ENCODE peak calls at places on chromosomes 6 and 20, in nine cellular contexts. Q is GM13977; C is ACHN; N is stimulated activated CD4-positive, alpha-beta T cell treated with anti-CD3 and anti-CD28 coated beads, Interleukin-12 subunit alpha, Interleukin-12 subunit beta, amount 100 ng/mL, for 4 hours; O is NCI-H524; W is mesothelial cell of epicardium; M is foreskin fibroblast; D is cerebellar cortex; U is Panc1. B is an unnamed sample.

GRCh38 chr6:99016355-99016754 is 68.6 kb upstream of the FBXL4 start:
- DNase-seq in Q (no peak), C (peak; percentile 10), N (no peak), O (no peak), W (no peak), M (no peak), D (no peak), U (no peak), B (no peak)

GRCh38 chr6:168093071-168093505 is 14.1 kb upstream of the FRMD1 start:
- DNase-seq in Q (no peak), C (no peak), N (no peak), O (no peak), W (no peak), M (no peak), D (no peak), U (no peak), B (no peak)

GRCh38 chr6:63689421-63689820 is 53.8 kb downstream of the PHF3 start:
- DNase-seq in Q (no peak), C (peak; percentile 2), N (no peak), O (no peak), W (no peak), M (no peak), D (no peak), U (no peak), B (no peak)

GRCh38 chr20:24986436-24987015 is 6.0 kb downstream of the APMAP start:
- DNase-seq in Q (no peak), C (no peak), N (no peak), O (no peak), W (no peak), M (no peak), D (peak; percentile 62), U (no peak), B (no peak)

GRCh38 chr20:61830956-61831355 is 234.7 kb downstream of the TAF4 start:
- DNase-seq in Q (no peak), C (no peak), N (no peak), O (no peak), W (no peak), M (no peak), D (no peak), U (no peak), B (no peak)

GRCh38 chr6:39251406-39251805 is 22.1 kb upstream of the KCNK5 start:
- DNase-seq in Q (no peak), C (no peak), N (no peak), O (peak; percentile 30), W (no peak), M (no peak), D (no peak), U (no peak), B (no peak)

GRCh38 chr20:51500936-51501335 is 41.6 kb downstream of the NFATC2 start:
- DNase-seq in Q (no peak), C (no peak), N (no peak), O (no peak), W (no peak), M (no peak), D (no peak), U (no peak), B (no peak)

GRCh38 chr6:87590989-87591388 is 1.1 kb downstream of the ORC3 start:
- DNase-seq in Q (no peak), C (no peak), N (no peak), O (no peak), W (no peak), M (peak; percentile 18), D (no peak), U (no peak), B (no peak)

GRCh38 chr6:81933648-81934047 is 181.2 kb upstream of the TENT5A start:
- DNase-seq in Q (no peak), C (peak; percentile 7), N (no peak), O (no peak), W (no peak), M (peak; percentile 52), D (no peak), U (no peak), B (no peak)

GRCh38 chr20:4053071-4053470 is 37.7 kb upstream of the RNF24 start:
- DNase-seq in Q (no peak), C (no peak), N (no peak), O (no peak), W (no peak), M (no peak), D (no peak), U (no peak), B (no peak)

GRCh38 chr6:32666420-32667300 is at the start of gene HLA-DQB1:
- DNase-seq in Q (peak; percentile 84), C (peak; percentile 77), N (peak; percentile 26), O (no peak), W (no peak), M (peak; percentile 34), D (peak; percentile 47), U (no peak), B (peak; percentile 46)

GRCh38 chr6:163392533-163392932 is 22.0 kb upstream of the QKI start:
- DNase-seq in Q (no peak), C (no peak), N (no peak), O (no peak), W (no peak), M (peak; percentile 70), D (no peak), U (no peak), B (no peak)

GRCh38 chr6:33872761-33873160 is 69.0 kb upstream of the MLN start:
- DNase-seq in Q (no peak), C (no peak), N (no peak), O (no peak), W (no peak), M (no peak), D (no peak), U (no peak), B (no peak)

GRCh38 chr6:81756690-81757089 is 4.2 kb upstream of the TENT5A start:
- DNase-seq in Q (no peak), C (no peak), N (no peak), O (no peak), W (no peak), M (no peak), D (no peak), U (no peak), B (no peak)

GRCh38 chr20:20752712-20753111 is 40.3 kb upstream of the RALGAPA2 start:
- DNase-seq in Q (no peak), C (no peak), N (no peak), O (no peak), W (no peak), M (no peak), D (no peak), U (no peak), B (no peak)

GRCh38 chr6:158934157-158934556 is 65.8 kb downstream of the RSPH3 start:
- DNase-seq in Q (no peak), C (no peak), N (no peak), O (no peak), W (no peak), M (no peak), D (no peak), U (no peak), B (no peak)

GRCh38 chr6:108363756-108364356 is 69.0 kb downstream of the AFG1L start:
- DNase-seq in Q (no peak), C (no peak), N (no peak), O (no peak), W (no peak), M (no peak), D (no peak), U (no peak), B (no peak)

GRCh38 chr6:109738200-109738599 is 47.1 kb downstream of the FIG4 start:
- DNase-seq in Q (no peak), C (no peak), N (no peak), O (no peak), W (no peak), M (peak; percentile 66), D (no peak), U (no peak), B (no peak)

B was measured in NCI-H460.